ENCODE peak calls at places on chromosomes 11 and 22, in ten cellular contexts. M is astrocyte of the spinal cord, U is adipocyte, Y is epithelial cell of esophagus, X is tibial nerve, Q is body of pancreas, D is SJSA1, F is uterus, T is esophagus squamous epithelium, G is skeletal muscle cell. R is an unnamed sample.

GRCh38 chr11:126901783-126902182 is 98.8 kb downstream of the KIRREL3 start:
- DNase-seq in M (no peak), U (no peak), Y (no peak), X (no peak), Q (no peak), D (no peak), F (no peak), T (no peak), G (no peak), R (no peak)

GRCh38 chr22:32877196-32877595 is 75.7 kb downstream of the TIMP3 start:
- DNase-seq in M (no peak), U (no peak), Y (peak), X (no peak), Q (no peak), D (no peak), F (no peak), T (no peak), G (no peak), R (no peak)

GRCh38 chr11:63835156-63835540 is 3.8 kb upstream of the MARK2 start:
- DNase-seq in M (no peak), U (no peak), Y (no peak), X (no peak), Q (no peak), D (no peak), F (no peak), T (no peak), G (no peak), R (no peak)

GRCh38 chr22:36116127-36116526 is 44.4 kb downstream of the APOL3 start:
- DNase-seq in M (no peak), U (no peak), Y (peak), X (no peak), Q (no peak), D (no peak), F (no peak), T (no peak), G (no peak), R (no peak)

GRCh38 chr11:119418759-119419158 is 4.2 kb downstream of the THY1 start:
- DNase-seq in M (no peak), U (no peak), Y (no peak), X (no peak), Q (no peak), D (no peak), F (no peak), T (no peak), G (no peak), R (no peak)

GRCh38 chr22:30267382-30268302 is 991 bp upstream of the OSM start:
- DNase-seq in M (no peak), U (no peak), Y (no peak), X (no peak), Q (no peak), D (no peak), F (no peak), T (no peak), G (no peak), R (no peak)

GRCh38 chr22:20671409-20672081 is 102.4 kb upstream of the SERPIND1 start:
- DNase-seq in M (no peak), U (no peak), Y (no peak), X (no peak), Q (no peak), D (no peak), F (no peak), T (no peak), G (no peak), R (no peak)

GRCh38 chr11:124762624-124763155 is 600 bp upstream of the ESAM start:
- DNase-seq in M (no peak), U (peak), Y (no peak), X (no peak), Q (no peak), D (no peak), F (no peak), T (no peak), G (no peak), R (no peak)

GRCh38 chr11:17873571-17873970 is 139.0 kb downstream of the KCNC1 start:
- DNase-seq in M (no peak), U (no peak), Y (no peak), X (no peak), Q (no peak), D (no peak), F (no peak), T (no peak), G (no peak), R (no peak)

GRCh38 chr11:2304156-2305139 is 2.6 kb downstream of the TSPAN32 start:
- DNase-seq in M (no peak), U (no peak), Y (no peak), X (no peak), Q (no peak), D (no peak), F (peak), T (no peak), G (no peak), R (no peak)

GRCh38 chr11:62792193-62792575 is 378 bp upstream of the TMEM223 start:
- DNase-seq in M (no peak), U (no peak), Y (no peak), X (no peak), Q (no peak), D (no peak), F (peak), T (no peak), G (no peak), R (no peak)

GRCh38 chr11:28420099-28420498 is 311.9 kb downstream of the METTL15 start:
- DNase-seq in M (no peak), U (peak), Y (no peak), X (no peak), Q (no peak), D (no peak), F (no peak), T (no peak), G (no peak), R (no peak)

GRCh38 chr11:45289369-45289768 is 3.2 kb upstream of the SYT13 start:
- DNase-seq in M (peak), U (peak), Y (peak), X (no peak), Q (no peak), D (peak), F (no peak), T (no peak), G (peak), R (no peak)

GRCh38 chr11:637333-637592 is 194 bp downstream of the DRD4 start:
- DNase-seq in M (no peak), U (no peak), Y (no peak), X (no peak), Q (no peak), D (no peak), F (no peak), T (no peak), G (no peak), R (peak)

GRCh38 chr11:128790200-128790599 is 76.9 kb downstream of the KCNJ1 start:
- DNase-seq in M (peak), U (no peak), Y (no peak), X (peak), Q (peak), D (no peak), F (no peak), T (no peak), G (no peak), R (no peak)

GRCh38 chr11:70606248-70606950 is 208.1 kb downstream of the CTTN start:
- DNase-seq in M (no peak), U (no peak), Y (no peak), X (no peak), Q (no peak), D (no peak), F (no peak), T (no peak), G (no peak), R (no peak)

GRCh38 chr11:35096737-35097136 is 42.2 kb upstream of the CD44 start:
- DNase-seq in M (no peak), U (no peak), Y (no peak), X (no peak), Q (no peak), D (no peak), F (no peak), T (no peak), G (no peak), R (no peak)

GRCh38 chr11:86184728-86185127 is 59.8 kb upstream of the EED start:
- DNase-seq in M (no peak), U (no peak), Y (no peak), X (no peak), Q (no peak), D (no peak), F (no peak), T (no peak), G (no peak), R (no peak)

GRCh38 chr11:122261546-122261945 is 145.5 kb upstream of the BLID start:
- DNase-seq in M (no peak), U (no peak), Y (peak), X (no peak), Q (no peak), D (no peak), F (no peak), T (no peak), G (no peak), R (no peak)

GRCh38 chr11:126880872-126881271 is 119.7 kb downstream of the KIRREL3 start:
- DNase-seq in M (no peak), U (no peak), Y (no peak), X (no peak), Q (no peak), D (no peak), F (no peak), T (no peak), G (no peak), R (no peak)

GRCh38 chr11:13091373-13091772 is 82.3 kb downstream of the RASSF10 start:
- DNase-seq in M (peak), U (no peak), Y (peak), X (no peak), Q (no peak), D (no peak), F (no peak), T (no peak), G (no peak), R (no peak)

GRCh38 chr11:30244255-30244654 is 13.4 kb downstream of the FSHB start:
- DNase-seq in M (peak), U (peak), Y (peak), X (no peak), Q (no peak), D (peak), F (no peak), T (no peak), G (peak), R (no peak)

GRCh38 chr22:17213976-17214375 is 5.3 kb downstream of the ADA2 start:
- DNase-seq in M (peak), U (peak), Y (no peak), X (no peak), Q (peak), D (no peak), F (peak), T (no peak), G (no peak), R (no peak)

GRCh38 chr11:19777032-19777341 is 64.3 kb downstream of the NAV2 start:
- DNase-seq in M (no peak), U (peak), Y (no peak), X (no peak), Q (peak), D (no peak), F (no peak), T (no peak), G (no peak), R (no peak)

GRCh38 chr11:47324520-47324919 is 28.0 kb downstream of the MYBPC3 start:
- DNase-seq in M (no peak), U (no peak), Y (no peak), X (no peak), Q (no peak), D (no peak), F (no peak), T (no peak), G (no peak), R (no peak)

GRCh38 chr22:46023558-46023981 is 46.6 kb upstream of the WNT7B start:
- DNase-seq in M (peak), U (no peak), Y (peak), X (no peak), Q (peak), D (no peak), F (peak), T (no peak), G (no peak), R (peak)

GRCh38 chr11:103851166-103851651 is 185.2 kb upstream of the DDI1 start:
- DNase-seq in M (peak), U (peak), Y (peak), X (no peak), Q (no peak), D (no peak), F (no peak), T (no peak), G (no peak), R (no peak)

GRCh38 chr11:10858505-10859360 is 880 bp upstream of the ZBED5 start:
- DNase-seq in M (no peak), U (peak), Y (peak), X (peak), Q (peak), D (no peak), F (peak), T (no peak), G (no peak), R (peak)

GRCh38 chr11:69504576-69505420 is 23.3 kb downstream of the LINC01488 start:
- DNase-seq in M (no peak), U (no peak), Y (no peak), X (no peak), Q (no peak), D (no peak), F (no peak), T (no peak), G (no peak), R (no peak)

GRCh38 chr22:24555160-24555495 is 190 bp upstream of the GUCD1 start:
- DNase-seq in M (peak), U (peak), Y (peak), X (peak), Q (peak), D (peak), F (peak), T (peak), G (peak), R (peak)

GRCh38 chr22:24554316-24555159 is at the start of gene GUCD1:
- DNase-seq in M (peak), U (peak), Y (peak), X (no peak), Q (no peak), D (peak), F (no peak), T (no peak), G (no peak), R (no peak)

GRCh38 chr22:24550902-24551229 is 4.1 kb downstream of the GUCD1 start:
- DNase-seq in M (no peak), U (no peak), Y (no peak), X (no peak), Q (no peak), D (no peak), F (no peak), T (no peak), G (no peak), R (no peak)

GRCh38 chr22:24555496-24556253 is at the start of gene SNRPD3:
- DNase-seq in M (peak), U (peak), Y (peak), X (peak), Q (peak), D (peak), F (peak), T (peak), G (peak), R (peak)

GRCh38 chr22:24553597-24554315 is 1.2 kb downstream of the GUCD1 start:
- DNase-seq in M (peak), U (peak), Y (peak), X (no peak), Q (no peak), D (no peak), F (no peak), T (no peak), G (no peak), R (no peak)
- H3K4me3 ChIP-seq in M (peak), U (peak), Y (peak), X (peak), Q (peak), D (peak), F (peak), T (peak), G (peak), R (peak)

DNA sequence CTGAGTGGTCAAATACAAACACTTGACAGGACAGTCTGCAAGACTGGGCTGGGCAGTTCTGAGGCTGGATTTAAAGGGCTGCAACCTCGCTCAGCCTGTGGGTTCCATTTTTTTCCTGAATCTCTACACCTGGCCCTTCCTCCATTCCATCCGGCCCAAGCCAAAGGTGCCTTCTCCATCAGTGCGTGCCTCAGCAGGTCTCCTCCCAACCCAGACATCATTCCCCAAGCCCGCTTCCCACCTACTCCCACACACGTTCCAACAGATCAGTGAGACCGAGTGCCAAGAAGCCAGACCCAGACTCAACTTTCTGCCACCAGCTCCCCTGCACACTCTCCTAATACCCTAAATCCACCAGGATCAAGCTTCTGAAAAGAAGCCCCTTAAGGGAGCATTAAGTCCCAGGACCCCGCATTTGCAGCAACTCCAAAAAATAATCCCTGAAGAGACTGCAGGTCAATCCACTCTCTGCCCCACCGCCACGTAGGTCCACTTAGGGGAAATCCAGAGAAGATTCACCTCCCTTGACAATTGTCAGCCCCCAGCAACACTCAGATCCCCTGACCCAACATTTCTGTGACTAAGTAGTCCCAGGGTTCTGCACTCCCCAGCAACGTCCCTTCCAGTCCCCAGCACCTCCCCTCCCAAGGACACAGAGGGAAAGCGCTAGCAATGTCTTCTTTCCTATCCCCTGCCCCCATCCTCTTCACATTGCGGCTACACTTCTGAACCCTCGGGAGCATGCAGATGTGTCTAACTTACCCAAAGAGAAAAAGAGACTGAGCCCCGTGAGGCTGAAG is 639 bp downstream of the SCN2B start:
- DNase-seq in M (no peak), U (no peak), Y (peak), X (no peak), Q (no peak), D (no peak), F (no peak), T (no peak), G (no peak), R (no peak)
- H3K4me3 ChIP-seq in M (no peak), U (no peak), Y (no peak), X (peak), Q (no peak), D (no peak), F (peak), T (peak), G (no peak), R (no peak)

DNA sequence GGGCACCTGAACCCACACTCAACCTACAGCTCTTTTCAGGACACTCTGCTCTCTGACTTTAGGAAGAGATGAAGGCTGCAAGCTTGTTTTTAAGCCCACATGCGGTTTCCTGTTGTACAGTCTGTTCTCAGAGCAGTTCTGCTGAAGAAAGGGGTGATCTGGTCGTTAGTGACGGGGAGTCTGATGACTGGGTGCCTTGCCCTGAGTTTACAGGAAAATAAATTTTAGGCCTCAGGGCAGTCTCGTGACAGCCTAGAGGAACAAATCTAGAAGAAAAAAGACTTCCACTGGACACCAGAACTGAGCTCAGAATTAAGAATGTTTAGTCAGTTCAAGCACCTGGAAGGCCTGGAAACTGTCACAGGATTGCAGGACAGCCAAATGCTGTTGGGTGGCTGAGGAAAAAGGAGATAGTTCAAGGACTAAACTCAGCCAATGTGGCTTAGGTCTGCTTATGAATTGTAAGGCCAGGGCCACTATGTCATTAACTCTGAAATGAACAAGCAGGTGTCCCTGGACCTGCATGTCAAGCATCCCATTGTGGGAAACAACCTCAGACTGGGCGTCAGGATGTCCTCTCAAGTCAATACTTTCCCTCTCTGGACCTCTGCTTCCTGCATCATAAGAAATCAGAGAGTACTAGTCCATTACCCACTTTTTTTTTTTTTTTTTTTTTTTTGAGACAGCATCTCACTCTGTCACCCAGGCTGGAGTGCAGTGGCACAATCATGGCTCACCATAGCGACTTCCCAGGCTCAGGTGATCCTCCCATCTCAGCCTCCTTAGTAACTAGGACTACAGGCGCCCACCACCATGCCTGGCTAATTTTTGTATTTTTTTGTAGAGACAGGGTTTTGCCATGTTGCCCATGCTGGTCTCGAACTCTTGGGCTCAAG is 5.7 kb downstream of the PIK3IP1 start:
- DNase-seq in M (no peak), U (no peak), Y (no peak), X (no peak), Q (no peak), D (no peak), F (peak), T (peak), G (no peak), R (no peak)
- H3K4me3 ChIP-seq in M (no peak), U (no peak), Y (no peak), X (no peak), Q (no peak), D (no peak), F (no peak), T (no peak), G (no peak), R (no peak)

DNA sequence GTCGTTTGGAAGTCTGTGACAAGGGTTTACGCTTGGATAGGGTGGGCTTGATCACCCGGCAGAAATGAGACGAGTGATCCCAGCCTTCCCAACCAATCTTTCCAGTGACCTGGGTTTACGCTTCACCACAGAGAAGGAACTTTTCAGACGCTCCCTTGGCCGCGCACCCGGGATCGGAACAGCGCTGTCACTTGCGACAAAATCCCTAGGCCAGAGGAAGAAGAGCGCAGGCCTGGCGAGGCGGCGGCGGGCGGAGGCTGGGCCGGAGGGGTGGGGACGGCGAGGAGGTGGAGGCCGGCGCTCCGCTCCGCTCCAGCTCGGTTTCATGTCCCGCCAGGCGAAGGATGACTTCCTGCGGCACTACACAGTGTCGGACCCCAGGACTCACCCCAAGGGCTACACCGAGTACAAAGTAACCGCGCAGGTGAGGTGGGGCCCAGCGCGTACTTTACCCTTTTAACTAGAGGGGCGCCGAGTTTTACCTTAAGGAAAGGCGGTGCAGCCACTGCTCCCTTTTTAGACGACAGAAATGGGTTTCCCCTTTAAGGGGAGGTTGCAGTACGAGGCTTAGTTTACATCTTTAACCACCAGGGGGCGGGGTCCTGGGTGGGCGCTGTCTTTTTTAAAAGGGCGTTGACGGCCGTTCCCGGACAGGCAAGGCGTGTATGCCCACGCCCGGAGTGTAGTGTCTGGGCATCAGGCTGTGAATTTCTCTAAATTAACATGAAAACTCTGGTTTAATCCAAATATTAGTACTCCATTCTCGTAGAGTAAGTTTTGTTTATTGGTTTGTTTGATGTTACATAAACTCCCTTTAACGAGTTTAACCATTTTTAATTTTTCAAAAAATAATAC is at the start of gene SNX15:
- DNase-seq in M (peak), U (peak), Y (peak), X (peak), Q (peak), D (peak), F (peak), T (peak), G (peak), R (peak)
- H3K4me3 ChIP-seq in M (peak), U (peak), Y (peak), X (peak), Q (peak), D (peak), F (peak), T (peak), G (peak), R (peak)

R was measured in RWPE2.